ENCODE peak calls at places on chromosomes 5 and 9, in nine cellular contexts. F is CD4-positive, alpha-beta T cell; A is cardiac muscle cell; J is GM23338; M is dorsolateral prefrontal cortex; K is progenitor cell of endocrine pancreas; I is brain microvascular endothelial cell; H is endothelial cell of umbilical vein; W is activated CD8-positive, alpha-beta T cell treated with anti-CD3 and anti-CD28 coated beads for 36 hours. U is an unnamed sample.

GRCh38 chr9:88481933-88482332 is 53.0 kb upstream of the NXNL2 start:
- DNase-seq in J (no peak), I (no peak), A (no peak), W (no peak), M (no peak), F (no peak), H (no peak), K (no peak), U (no peak)

GRCh38 chr5:73673161-73673591 is 47.2 kb downstream of the ARHGEF28 start:
- DNase-seq in K (no peak), H (peak; percentile 91), W (no peak), M (no peak), A (peak; percentile 93), J (no peak), I (peak; percentile 24), F (no peak), U (no peak)

GRCh38 chr5:143506881-143507552 is 103.5 kb upstream of the NR3C1 start:
- DNase-seq in A (peak; percentile 93), H (peak; percentile 11), I (peak; percentile 76), J (no peak), F (no peak), M (no peak), W (no peak), K (no peak), U (no peak)

GRCh38 chr5:116394186-116394867 is 180.3 kb downstream of the SEMA6A start:
- DNase-seq in A (no peak), W (no peak), J (no peak), I (no peak), H (no peak), M (no peak), K (no peak), F (no peak), U (no peak)

GRCh38 chr5:176648467-176649194 is 1.3 kb downstream of the TSPAN17 start:
- DNase-seq in W (peak; percentile 65), J (no peak), K (no peak), H (no peak), M (no peak), A (no peak), F (no peak), I (no peak), U (no peak)

GRCh38 chr9:34983209-34983608 is 6.3 kb upstream of the DNAJB5 start:
- DNase-seq in I (no peak), M (no peak), H (no peak), F (no peak), A (no peak), W (no peak), J (no peak), K (no peak), U (no peak)

GRCh38 chr5:93395010-93395409 is 186.0 kb downstream of the NR2F1-AS1 start:
- DNase-seq in A (no peak), J (no peak), I (no peak), H (no peak), M (peak; percentile 72), W (no peak), K (no peak), F (no peak), U (no peak)

GRCh38 chr9:125428060-125428481 is 166.4 kb downstream of the GAPVD1 start:
- DNase-seq in H (no peak), M (no peak), W (peak; percentile 48), I (no peak), F (no peak), K (no peak), J (peak; percentile 54), A (no peak), U (peak; percentile 37)

GRCh38 chr9:86997961-86998360 is 50.7 kb upstream of the GAS1 start:
- DNase-seq in J (no peak), I (no peak), H (no peak), F (no peak), W (no peak), K (no peak), A (no peak), M (no peak), U (no peak)

GRCh38 chr9:86993830-86994229 is 46.5 kb upstream of the GAS1 start:
- DNase-seq in A (no peak), W (no peak), K (no peak), I (no peak), H (no peak), M (no peak), J (no peak), F (no peak), U (no peak)

GRCh38 chr9:87002517-87002916 is 55.2 kb upstream of the GAS1 start:
- DNase-seq in A (no peak), F (no peak), M (no peak), J (no peak), H (no peak), W (no peak), I (no peak), K (no peak), U (no peak)

GRCh38 chr9:86994231-86994630 is 46.9 kb upstream of the GAS1 start:
- DNase-seq in I (no peak), H (no peak), W (no peak), K (no peak), A (peak; percentile 41), M (no peak), J (no peak), F (no peak), U (no peak)

DNA sequence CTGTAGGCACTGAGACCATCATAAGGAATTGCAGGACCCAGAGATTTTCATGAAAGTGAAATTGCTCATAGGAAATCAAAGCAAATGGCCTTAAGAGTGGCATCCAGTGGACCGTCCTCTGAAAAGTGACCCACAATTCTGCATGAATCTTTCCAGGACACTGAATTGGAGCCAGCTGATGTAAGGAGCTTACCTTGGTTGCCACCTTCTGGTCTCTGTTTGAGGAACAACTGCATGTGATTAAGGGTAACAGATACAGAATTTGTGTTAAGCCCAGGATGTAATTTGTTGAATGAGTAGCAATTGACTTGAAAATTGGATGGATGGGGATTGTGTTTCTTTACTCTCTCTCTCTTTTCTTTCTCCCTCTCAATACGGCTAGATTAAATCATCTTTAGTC is 49.9 kb upstream of the GAS1 start:
- DNase-seq in W (no peak), K (no peak), J (no peak), I (no peak), F (no peak), M (no peak), A (no peak), H (no peak), U (no peak)
- TF ChIP-seq CTCF in W (no peak), K (peak; percentile 44), J (no peak), I (peak; percentile 26), F (no peak), M (no peak), A (no peak), H (no peak), U (no peak)

GRCh38 chr9:128987800-128988199 is 40.3 kb downstream of the NUP188 start:
- DNase-seq in I (peak; percentile 69), J (no peak), M (no peak), F (no peak), A (peak; percentile 63), H (no peak), W (no peak), K (no peak), U (no peak)

GRCh38 chr9:128995791-128996190 is 32.3 kb downstream of the SH3GLB2 start:
- DNase-seq in W (no peak), I (no peak), F (no peak), A (peak; percentile 89), M (no peak), K (no peak), J (no peak), H (no peak), U (no peak)

GRCh38 chr9:128998462-128998861 is 29.7 kb downstream of the SH3GLB2 start:
- DNase-seq in I (no peak), H (no peak), J (no peak), M (no peak), F (no peak), A (no peak), W (no peak), K (no peak), U (no peak)

DNA sequence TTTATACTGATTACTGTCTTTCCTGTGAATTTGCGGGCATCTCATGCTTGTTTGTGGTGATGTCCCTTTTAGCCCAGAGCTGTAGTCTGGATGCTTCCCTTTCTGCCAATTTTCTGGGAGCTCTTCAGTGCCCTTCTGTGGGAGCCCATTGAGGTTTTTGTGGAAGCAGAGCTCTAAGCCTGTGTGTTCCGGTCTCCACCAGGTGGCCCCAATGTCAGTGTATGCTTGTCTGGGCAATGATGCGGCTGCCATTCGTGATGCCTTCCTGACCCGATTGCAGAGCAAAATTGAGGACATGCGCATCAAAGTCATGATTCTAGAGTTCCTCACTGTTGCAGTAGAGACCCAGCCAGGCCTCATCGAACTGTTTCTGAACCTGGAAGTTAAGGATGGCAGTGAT is 35.1 kb downstream of the SH3GLB2 start:
- DNase-seq in F (no peak), J (peak; percentile 65), M (peak; percentile 77), H (no peak), K (no peak), W (no peak), A (peak; percentile 20), I (no peak), U (no peak)
- TF ChIP-seq CTCF in F (no peak), J (peak; percentile 47), M (peak; percentile 47), H (peak; percentile 9), K (peak; percentile 36), W (no peak), A (peak; percentile 9), I (peak; percentile 63), U (no peak)

DNA sequence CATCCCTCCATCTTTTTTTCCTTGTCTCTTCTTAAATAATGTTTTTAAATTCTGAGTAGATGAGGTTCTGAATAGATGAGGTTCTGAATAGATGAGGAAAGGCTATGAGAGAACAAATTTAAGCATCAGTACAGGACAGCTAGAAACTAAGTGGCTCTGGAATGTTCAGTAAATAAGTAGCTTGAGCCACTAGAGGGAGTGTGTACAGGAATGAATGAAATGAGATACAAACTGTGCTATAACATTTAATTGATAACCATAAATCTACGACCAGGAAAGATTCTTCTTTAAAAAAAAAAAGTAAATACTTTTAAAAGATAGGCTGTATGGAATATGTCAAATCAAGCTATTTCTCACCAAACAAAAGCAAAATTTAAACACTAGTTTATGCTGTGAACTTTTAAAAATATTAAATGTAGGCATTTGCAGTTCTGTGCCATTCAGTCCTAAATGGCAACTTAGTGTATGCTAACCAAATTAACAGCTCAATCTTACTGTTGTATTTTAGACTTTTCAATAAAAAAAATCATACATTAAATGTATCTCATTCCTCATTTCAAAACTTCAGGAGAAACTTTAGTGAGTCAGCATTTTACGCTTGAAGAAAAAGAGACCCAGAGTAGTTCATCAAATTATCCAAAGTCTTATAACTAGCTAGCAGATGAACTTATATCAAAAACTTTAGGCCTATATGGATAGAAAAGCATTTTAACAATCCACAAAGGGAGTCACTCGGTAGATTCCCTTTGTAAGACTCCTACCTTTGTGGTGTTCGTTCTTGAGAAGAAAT is 70.4 kb upstream of the SNX2 start:
- DNase-seq in J (peak; percentile 78), W (no peak), I (peak; percentile 52), F (no peak), H (peak; percentile 39), A (peak; percentile 76), M (no peak), K (no peak), U (no peak)
- TF ChIP-seq CTCF in J (peak; percentile 74), W (peak; percentile 48), I (peak; percentile 47), F (peak; percentile 65), H (peak; percentile 38), A (peak; percentile 73), M (peak; percentile 54), K (peak; percentile 68), U (no peak)

GRCh38 chr9:133655701-133656100 is 19.5 kb downstream of the DBH start:
- DNase-seq in M (no peak), F (no peak), K (no peak), I (no peak), H (no peak), J (no peak), W (no peak), A (no peak), U (no peak)

GRCh38 chr9:133656211-133657119 is 20.3 kb downstream of the DBH start:
- DNase-seq in J (no peak), A (no peak), F (peak; percentile 53), H (no peak), K (no peak), I (no peak), W (peak; percentile 55), M (no peak), U (no peak)

GRCh38 chr9:133654736-133655657 is 18.8 kb downstream of the DBH start:
- DNase-seq in H (no peak), W (no peak), K (no peak), M (no peak), I (no peak), F (no peak), J (no peak), A (no peak), U (no peak)

GRCh38 chr9:133658442-133659431 is 22.6 kb downstream of the DBH start:
- DNase-seq in A (peak; percentile 70), J (no peak), K (no peak), F (no peak), W (peak; percentile 29), M (peak; percentile 67), H (no peak), I (peak; percentile 11), U (no peak)

GRCh38 chr9:133657120-133657661 is 21.0 kb downstream of the DBH start:
- DNase-seq in I (no peak), K (no peak), H (no peak), W (no peak), M (no peak), F (no peak), J (no peak), A (peak; percentile 23), U (no peak)
- TF ChIP-seq CTCF in I (no peak), K (no peak), H (no peak), W (no peak), M (no peak), F (no peak), J (no peak), A (no peak), U (no peak)

U was measured in activated B cell treated with CpG ODN at 0.5 μM for 24 hours.